ENCODE peak calls at places on chromosomes 11 and 22, in ten cellular contexts. One of them, this sample, is unnamed.

GRCh38 chr11:1734571-1735081 is 15.8 kb downstream of the IFITM10 start:
- DNase-seq in lower leg skin: no peak
- DNase-seq in cardiac muscle cell: no peak
- DNase-seq in RWPE1: no peak
- DNase-seq in chondrocyte: no peak
- DNase-seq in H9: no peak
- DNase-seq in AG10803: no peak
- DNase-seq in cardiac fibroblast: no peak
- DNase-seq in right atrium auricular region: no peak
- DNase-seq in mesothelial cell of epicardium: no peak
- DNase-seq in this sample: no peak

GRCh38 chr11:121664144-121664543 is 211.4 kb upstream of the SORL1-AS1 start:
- DNase-seq in lower leg skin: no peak
- DNase-seq in cardiac muscle cell: no peak
- DNase-seq in RWPE1: no peak
- DNase-seq in chondrocyte: no peak
- DNase-seq in H9: no peak
- DNase-seq in AG10803: no peak
- DNase-seq in cardiac fibroblast: no peak
- DNase-seq in right atrium auricular region: no peak
- DNase-seq in mesothelial cell of epicardium: no peak
- DNase-seq in this sample: no peak

GRCh38 chr11:75725552-75726320 is 8.1 kb downstream of the MOGAT2 start:
- DNase-seq in lower leg skin: no peak
- DNase-seq in cardiac muscle cell: no peak
- DNase-seq in RWPE1: no peak
- DNase-seq in chondrocyte: no peak
- DNase-seq in H9: no peak
- DNase-seq in AG10803: no peak
- DNase-seq in cardiac fibroblast: no peak
- DNase-seq in right atrium auricular region: no peak
- DNase-seq in mesothelial cell of epicardium: no peak
- DNase-seq in this sample: no peak

GRCh38 chr11:43947003-43947500 is 4.6 kb downstream of the C11orf96 start:
- DNase-seq in lower leg skin: no peak
- DNase-seq in cardiac muscle cell: peak; percentile 61
- DNase-seq in RWPE1: no peak
- DNase-seq in chondrocyte: no peak
- DNase-seq in H9: peak; percentile 71
- DNase-seq in AG10803: peak; percentile 49
- DNase-seq in cardiac fibroblast: peak; percentile 58
- DNase-seq in right atrium auricular region: peak; percentile 78
- DNase-seq in mesothelial cell of epicardium: no peak
- DNase-seq in this sample: no peak

GRCh38 chr22:28903080-28903479 is 19.7 kb downstream of the ZNRF3 start:
- DNase-seq in lower leg skin: no peak
- DNase-seq in cardiac muscle cell: no peak
- DNase-seq in RWPE1: no peak
- DNase-seq in chondrocyte: peak; percentile 34
- DNase-seq in H9: no peak
- DNase-seq in AG10803: no peak
- DNase-seq in cardiac fibroblast: no peak
- DNase-seq in right atrium auricular region: peak; percentile 66
- DNase-seq in mesothelial cell of epicardium: no peak
- DNase-seq in this sample: no peak

GRCh38 chr22:17460895-17461294 is 91.6 kb downstream of the CECR2 start:
- DNase-seq in lower leg skin: no peak
- DNase-seq in cardiac muscle cell: no peak
- DNase-seq in RWPE1: no peak
- DNase-seq in chondrocyte: no peak
- DNase-seq in H9: no peak
- DNase-seq in AG10803: no peak
- DNase-seq in cardiac fibroblast: no peak
- DNase-seq in right atrium auricular region: no peak
- DNase-seq in mesothelial cell of epicardium: no peak
- DNase-seq in this sample: no peak

GRCh38 chr22:35140879-35141745 is 75.2 kb downstream of the ISX start:
- DNase-seq in lower leg skin: no peak
- DNase-seq in cardiac muscle cell: no peak
- DNase-seq in RWPE1: peak; percentile 13
- DNase-seq in chondrocyte: no peak
- DNase-seq in H9: peak; percentile 73
- DNase-seq in AG10803: no peak
- DNase-seq in cardiac fibroblast: no peak
- DNase-seq in right atrium auricular region: no peak
- DNase-seq in mesothelial cell of epicardium: peak; percentile 42
- DNase-seq in this sample: no peak

GRCh38 chr22:28976588-28976987 is 85.0 kb downstream of the C22orf31 start:
- DNase-seq in lower leg skin: no peak
- DNase-seq in cardiac muscle cell: peak; percentile 57
- DNase-seq in RWPE1: peak; percentile 59
- DNase-seq in chondrocyte: no peak
- DNase-seq in H9: no peak
- DNase-seq in AG10803: peak; percentile 62
- DNase-seq in cardiac fibroblast: peak; percentile 61
- DNase-seq in right atrium auricular region: no peak
- DNase-seq in mesothelial cell of epicardium: no peak
- DNase-seq in this sample: no peak

GRCh38 chr11:72629266-72629665 is 45.0 kb downstream of the PDE2A start:
- DNase-seq in lower leg skin: no peak
- DNase-seq in cardiac muscle cell: no peak
- DNase-seq in RWPE1: no peak
- DNase-seq in chondrocyte: no peak
- DNase-seq in H9: no peak
- DNase-seq in AG10803: peak; percentile 34
- DNase-seq in cardiac fibroblast: no peak
- DNase-seq in right atrium auricular region: no peak
- DNase-seq in mesothelial cell of epicardium: no peak
- DNase-seq in this sample: no peak

GRCh38 chr11:76380161-76380976 is 563 bp downstream of the THAP12 start:
- DNase-seq in lower leg skin: no peak
- DNase-seq in cardiac muscle cell: peak; percentile 15
- DNase-seq in RWPE1: peak; percentile 21
- DNase-seq in chondrocyte: no peak
- DNase-seq in H9: peak; percentile 43
- DNase-seq in AG10803: peak; percentile 10
- DNase-seq in cardiac fibroblast: peak; percentile 10
- DNase-seq in right atrium auricular region: no peak
- DNase-seq in mesothelial cell of epicardium: peak; percentile 61
- DNase-seq in this sample: peak; percentile 14

GRCh38 chr11:117840881-117841581 is 16.5 kb upstream of the FXYD2 start:
- DNase-seq in lower leg skin: no peak
- DNase-seq in cardiac muscle cell: no peak
- DNase-seq in RWPE1: no peak
- DNase-seq in chondrocyte: peak; percentile 21
- DNase-seq in H9: no peak
- DNase-seq in AG10803: no peak
- DNase-seq in cardiac fibroblast: no peak
- DNase-seq in right atrium auricular region: peak; percentile 54
- DNase-seq in mesothelial cell of epicardium: peak; percentile 17
- DNase-seq in this sample: no peak

GRCh38 chr22:39592104-39593060 is 21.8 kb downstream of the CACNA1I start:
- DNase-seq in lower leg skin: no peak
- DNase-seq in cardiac muscle cell: peak; percentile 82
- DNase-seq in RWPE1: peak; percentile 52
- DNase-seq in chondrocyte: no peak
- DNase-seq in H9: no peak
- DNase-seq in AG10803: peak; percentile 77
- DNase-seq in cardiac fibroblast: peak; percentile 63
- DNase-seq in right atrium auricular region: no peak
- DNase-seq in mesothelial cell of epicardium: no peak
- DNase-seq in this sample: no peak

GRCh38 chr22:39148024-39148726 is 4.3 kb downstream of the CBX7 start:
- DNase-seq in lower leg skin: no peak
- DNase-seq in cardiac muscle cell: no peak
- DNase-seq in RWPE1: no peak
- DNase-seq in chondrocyte: no peak
- DNase-seq in H9: no peak
- DNase-seq in AG10803: no peak
- DNase-seq in cardiac fibroblast: no peak
- DNase-seq in right atrium auricular region: no peak
- DNase-seq in mesothelial cell of epicardium: no peak
- DNase-seq in this sample: no peak

GRCh38 chr11:14417975-14418374 is 59.0 kb upstream of the RRAS2 start:
- DNase-seq in lower leg skin: no peak
- DNase-seq in cardiac muscle cell: peak; percentile 34
- DNase-seq in RWPE1: no peak
- DNase-seq in chondrocyte: no peak
- DNase-seq in H9: no peak
- DNase-seq in AG10803: peak; percentile 84
- DNase-seq in cardiac fibroblast: peak; percentile 33
- DNase-seq in right atrium auricular region: no peak
- DNase-seq in mesothelial cell of epicardium: no peak
- DNase-seq in this sample: no peak

GRCh38 chr11:14420223-14420622 is 61.2 kb upstream of the RRAS2 start:
- DNase-seq in lower leg skin: no peak
- DNase-seq in cardiac muscle cell: no peak
- DNase-seq in RWPE1: no peak
- DNase-seq in chondrocyte: no peak
- DNase-seq in H9: peak; percentile 55
- DNase-seq in AG10803: no peak
- DNase-seq in cardiac fibroblast: no peak
- DNase-seq in right atrium auricular region: no peak
- DNase-seq in mesothelial cell of epicardium: no peak
- DNase-seq in this sample: no peak

GRCh38 chr11:14422052-14422813 is 63.2 kb upstream of the RRAS2 start:
- DNase-seq in lower leg skin: peak; percentile 60
- DNase-seq in cardiac muscle cell: peak; percentile 100
- DNase-seq in RWPE1: peak; percentile 95
- DNase-seq in chondrocyte: peak; percentile 97
- DNase-seq in H9: peak; percentile 90
- DNase-seq in AG10803: peak; percentile 100
- DNase-seq in cardiac fibroblast: peak; percentile 99
- DNase-seq in right atrium auricular region: peak; percentile 94
- DNase-seq in mesothelial cell of epicardium: peak; percentile 84
- DNase-seq in this sample: peak; percentile 23

GRCh38 chr11:14417186-14417585 is 58.2 kb upstream of the RRAS2 start:
- DNase-seq in lower leg skin: no peak
- DNase-seq in cardiac muscle cell: peak; percentile 24
- DNase-seq in RWPE1: no peak
- DNase-seq in chondrocyte: no peak
- DNase-seq in H9: no peak
- DNase-seq in AG10803: peak; percentile 79
- DNase-seq in cardiac fibroblast: peak; percentile 26
- DNase-seq in right atrium auricular region: no peak
- DNase-seq in mesothelial cell of epicardium: no peak
- DNase-seq in this sample: no peak

DNA sequence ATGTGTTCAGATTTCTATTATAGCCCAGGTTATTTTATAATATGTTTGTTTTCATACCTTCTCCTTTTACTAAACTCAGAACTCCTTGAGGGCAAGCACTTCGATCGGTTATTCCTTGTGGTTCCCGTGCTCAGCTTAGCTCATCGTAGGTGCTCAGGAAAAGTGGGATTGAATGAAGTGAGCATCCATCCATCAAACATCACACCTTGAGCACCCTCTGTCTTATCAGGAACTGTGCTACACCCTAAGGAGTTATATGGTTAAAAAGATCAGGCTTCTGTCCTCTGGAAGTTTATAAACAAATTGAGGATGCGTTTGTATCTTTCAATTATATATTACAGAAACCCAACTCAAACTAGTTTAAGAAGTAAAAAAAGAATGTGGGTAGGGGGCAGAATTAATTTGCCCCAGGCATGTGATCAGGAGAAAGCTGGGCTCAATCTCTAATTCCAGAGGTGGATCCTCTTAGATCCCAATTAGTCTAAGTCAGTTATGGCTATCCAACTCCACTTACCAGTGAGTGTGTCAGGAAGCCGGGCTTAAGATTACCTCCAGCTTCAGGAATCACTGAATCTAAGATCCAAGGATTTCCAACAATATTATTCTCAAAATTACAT is 59.9 kb upstream of the RRAS2 start:
- DNase-seq in lower leg skin: no peak
- DNase-seq in cardiac muscle cell: no peak
- DNase-seq in RWPE1: peak; percentile 51
- DNase-seq in chondrocyte: no peak
- DNase-seq in H9: peak; percentile 66
- DNase-seq in AG10803: no peak
- DNase-seq in cardiac fibroblast: peak; percentile 12
- DNase-seq in right atrium auricular region: no peak
- DNase-seq in mesothelial cell of epicardium: no peak
- DNase-seq in this sample: no peak
- TF ChIP-seq CTCF in lower leg skin: no peak
- TF ChIP-seq CTCF in cardiac muscle cell: peak; percentile 28
- TF ChIP-seq CTCF in RWPE1: no peak
- TF ChIP-seq CTCF in chondrocyte: peak; percentile 73
- TF ChIP-seq CTCF in H9: peak; percentile 82
- TF ChIP-seq CTCF in AG10803: peak; percentile 32
- TF ChIP-seq CTCF in cardiac fibroblast: peak; percentile 41
- TF ChIP-seq CTCF in right atrium auricular region: peak; percentile 21
- TF ChIP-seq CTCF in mesothelial cell of epicardium: no peak
- TF ChIP-seq CTCF in this sample: peak; percentile 50

GRCh38 chr11:99687320-99687719 is 666.6 kb downstream of the CNTN5 start:
- DNase-seq in lower leg skin: no peak
- DNase-seq in cardiac muscle cell: peak; percentile 6
- DNase-seq in RWPE1: no peak
- DNase-seq in chondrocyte: no peak
- DNase-seq in H9: no peak
- DNase-seq in AG10803: no peak
- DNase-seq in cardiac fibroblast: peak; percentile 18
- DNase-seq in right atrium auricular region: no peak
- DNase-seq in mesothelial cell of epicardium: no peak
- DNase-seq in this sample: no peak
- TF ChIP-seq CTCF in lower leg skin: no peak
- TF ChIP-seq CTCF in cardiac muscle cell: no peak
- TF ChIP-seq CTCF in RWPE1: no peak
- TF ChIP-seq CTCF in chondrocyte: peak; percentile 35
- TF ChIP-seq CTCF in H9: peak; percentile 45
- TF ChIP-seq CTCF in AG10803: no peak
- TF ChIP-seq CTCF in cardiac fibroblast: no peak
- TF ChIP-seq CTCF in right atrium auricular region: no peak
- TF ChIP-seq CTCF in mesothelial cell of epicardium: no peak
- TF ChIP-seq CTCF in this sample: no peak

DNA sequence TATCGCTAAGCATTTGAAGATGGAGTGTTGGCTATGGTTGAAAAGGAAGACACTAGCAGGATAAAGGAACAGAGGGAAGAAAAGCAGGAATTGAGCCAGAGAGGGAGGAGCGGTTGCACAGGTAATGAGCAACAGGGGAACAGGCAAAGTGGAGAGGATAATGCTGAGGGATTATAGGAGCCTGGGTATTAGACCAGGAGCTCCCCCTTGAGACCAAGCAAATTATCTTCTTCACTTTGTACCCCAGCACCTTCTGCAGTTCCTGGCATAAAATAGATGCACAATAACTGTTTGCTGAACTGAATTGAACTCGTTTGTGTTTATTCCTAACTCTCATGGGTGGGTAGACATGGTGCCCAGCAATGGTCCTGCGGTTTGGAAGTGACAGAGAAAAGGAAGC is 54.6 kb upstream of the OR5P2 start:
- DNase-seq in lower leg skin: no peak
- DNase-seq in cardiac muscle cell: no peak
- DNase-seq in RWPE1: no peak
- DNase-seq in chondrocyte: no peak
- DNase-seq in H9: no peak
- DNase-seq in AG10803: no peak
- DNase-seq in cardiac fibroblast: no peak
- DNase-seq in right atrium auricular region: no peak
- DNase-seq in mesothelial cell of epicardium: no peak
- DNase-seq in this sample: no peak
- TF ChIP-seq CTCF in lower leg skin: no peak
- TF ChIP-seq CTCF in cardiac muscle cell: no peak
- TF ChIP-seq CTCF in RWPE1: no peak
- TF ChIP-seq CTCF in chondrocyte: no peak
- TF ChIP-seq CTCF in H9: peak; percentile 61
- TF ChIP-seq CTCF in AG10803: no peak
- TF ChIP-seq CTCF in cardiac fibroblast: no peak
- TF ChIP-seq CTCF in right atrium auricular region: no peak
- TF ChIP-seq CTCF in mesothelial cell of epicardium: no peak
- TF ChIP-seq CTCF in this sample: no peak

GRCh38 chr22:33829549-33830280 is 90.6 kb downstream of the LARGE1 start:
- DNase-seq in lower leg skin: no peak
- DNase-seq in cardiac muscle cell: no peak
- DNase-seq in RWPE1: no peak
- DNase-seq in chondrocyte: no peak
- DNase-seq in H9: no peak
- DNase-seq in AG10803: no peak
- DNase-seq in cardiac fibroblast: no peak
- DNase-seq in right atrium auricular region: no peak
- DNase-seq in mesothelial cell of epicardium: no peak
- DNase-seq in this sample: no peak
- TF ChIP-seq CTCF in lower leg skin: no peak
- TF ChIP-seq CTCF in cardiac muscle cell: no peak
- TF ChIP-seq CTCF in RWPE1: no peak
- TF ChIP-seq CTCF in chondrocyte: no peak
- TF ChIP-seq CTCF in H9: peak; percentile 26
- TF ChIP-seq CTCF in AG10803: no peak
- TF ChIP-seq CTCF in cardiac fibroblast: no peak
- TF ChIP-seq CTCF in right atrium auricular region: no peak
- TF ChIP-seq CTCF in mesothelial cell of epicardium: no peak
- TF ChIP-seq CTCF in this sample: no peak

This sample was measured in neural crest cell.